ENCODE peak calls at places on chromosomes 16 and 17, in four cellular contexts. Z, V, B and Q are unnamed samples.

GRCh38 chr16:2799852-2800226 is 1.6 kb downstream of the PRSS41 start:
- DNase-seq in Z (no peak), V (no peak), B (peak; percentile 69), Q (no peak)

GRCh38 chr17:21375757-21376584 is at the start of gene KCNJ12:
- DNase-seq in Z (peak; percentile 9), V (no peak), B (no peak), Q (no peak)

GRCh38 chr16:28218109-28218508 is 6.3 kb upstream of the XPO6 start:
- DNase-seq in Z (peak; percentile 54), V (no peak), B (no peak), Q (peak; percentile 63)

GRCh38 chr17:46056800-46057304 is 57.8 kb downstream of the STH start:
- DNase-seq in Z (peak; percentile 77), V (peak; percentile 87), B (no peak), Q (no peak)

GRCh38 chr17:40122944-40123810 is 1.4 kb downstream of the MSL1 start:
- DNase-seq in Z (peak; percentile 45), V (no peak), B (peak; percentile 55), Q (peak; percentile 40)

GRCh38 chr17:27386206-27387075 is 69.8 kb upstream of the KSR1 start:
- DNase-seq in Z (no peak), V (no peak), B (no peak), Q (no peak)

GRCh38 chr17:7014995-7015586 is 2.7 kb downstream of the RNASEK start:
- DNase-seq in Z (peak; percentile 42), V (no peak), B (no peak), Q (peak; percentile 90)

GRCh38 chr16:77117687-77118086 is 73.3 kb upstream of the MON1B start:
- DNase-seq in Z (no peak), V (no peak), B (no peak), Q (no peak)

GRCh38 chr17:64378890-64379354 is 11.7 kb downstream of the PECAM1 start:
- DNase-seq in Z (peak; percentile 62), V (no peak), B (no peak), Q (no peak)

GRCh38 chr16:4318171-4318910 is 2.5 kb downstream of the GLIS2 start:
- DNase-seq in Z (no peak), V (no peak), B (no peak), Q (no peak)

GRCh38 chr16:85641776-85642176 is 28.7 kb downstream of the GSE1 start:
- DNase-seq in Z (no peak), V (no peak), B (no peak), Q (no peak)

GRCh38 chr16:64654137-64654652 is 467.7 kb downstream of the CDH11 start:
- DNase-seq in Z (peak; percentile 51), V (no peak), B (no peak), Q (no peak)

GRCh38 chr17:59330314-59330942 is 1.0 kb upstream of the YPEL2 start:
- DNase-seq in Z (no peak), V (no peak), B (peak; percentile 69), Q (no peak)

GRCh38 chr16:85136705-85137322 is 24.5 kb upstream of the CIBAR2 start:
- DNase-seq in Z (peak; percentile 67), V (no peak), B (peak; percentile 65), Q (no peak)

GRCh38 chr16:86480444-86480843 is 29.9 kb upstream of the FOXF1 start:
- DNase-seq in Z (no peak), V (no peak), B (no peak), Q (no peak)

GRCh38 chr16:55439101-55439690 is 39.8 kb upstream of the MMP2 start:
- DNase-seq in Z (no peak), V (peak; percentile 80), B (no peak), Q (no peak)

GRCh38 chr17:75847595-75848522 is 3.7 kb upstream of the UNC13D start:
- DNase-seq in Z (no peak), V (no peak), B (no peak), Q (no peak)

GRCh38 chr17:60425626-60426025 is 3.3 kb downstream of the CHCT1 start:
- DNase-seq in Z (no peak), V (no peak), B (no peak), Q (no peak)

GRCh38 chr17:47816947-47817346 is 4.6 kb downstream of the OSBPL7 start:
- DNase-seq in Z (no peak), V (no peak), B (no peak), Q (no peak)

GRCh38 chr17:50127661-50128361 is 2.1 kb downstream of the SAMD14 start:
- DNase-seq in Z (no peak), V (no peak), B (no peak), Q (no peak)

GRCh38 chr17:2899911-2900310 is 103.7 kb downstream of the RAP1GAP2 start:
- DNase-seq in Z (no peak), V (no peak), B (no peak), Q (no peak)

GRCh38 chr17:55680983-55681382 is 41.7 kb downstream of the TMEM100 start:
- DNase-seq in Z (no peak), V (no peak), B (no peak), Q (no peak)

GRCh38 chr17:7852262-7852670 is 2.6 kb upstream of the TMEM88 start:
- DNase-seq in Z (no peak), V (no peak), B (no peak), Q (no peak)

GRCh38 chr17:37743612-37743874 is 1.3 kb downstream of the HNF1B start:
- DNase-seq in Z (no peak), V (no peak), B (no peak), Q (no peak)

GRCh38 chr16:86477642-86478041 is 32.7 kb upstream of the FOXF1 start:
- DNase-seq in Z (peak; percentile 91), V (no peak), B (no peak), Q (no peak)

GRCh38 chr16:64380751-64381150 is 741.1 kb downstream of the CDH11 start:
- DNase-seq in Z (no peak), V (no peak), B (no peak), Q (no peak)

GRCh38 chr17:55735784-55736405 is 13.2 kb upstream of the TMEM100 start:
- DNase-seq in Z (peak; percentile 74), V (no peak), B (no peak), Q (peak; percentile 8)

GRCh38 chr17:69474171-69474831 is 59.8 kb downstream of the MAP2K6 start:
- DNase-seq in Z (no peak), V (no peak), B (no peak), Q (no peak)

GRCh38 chr16:2787406-2787805 is at the start of gene PRSS33:
- DNase-seq in Z (no peak), V (no peak), B (no peak), Q (no peak)

GRCh38 chr16:63592852-63593251 is 1529.0 kb downstream of the CDH11 start:
- DNase-seq in Z (no peak), V (no peak), B (no peak), Q (no peak)